ENCODE peak calls at places on chromosomes 12 and 14, in four cellular contexts. U is K562, D is A549, F is GM12878. J is an unnamed sample.

GRCh38 chr12:54658306-54659264 is 10.4 kb upstream of the DCD start:
- DNase-seq in U (peak; percentile 68), D (peak; percentile 63), F (no peak), J (peak; percentile 30)

GRCh38 chr12:115174928-115175327 is 491.0 kb upstream of the TBX3 start:
- DNase-seq in U (no peak), D (no peak), F (no peak), J (no peak)

GRCh38 chr12:69067713-69068112 is 134.7 kb upstream of the CPM start:
- DNase-seq in U (no peak), D (no peak), F (no peak), J (no peak)

GRCh38 chr14:56333361-56334279 is 215.4 kb downstream of the PELI2 start:
- DNase-seq in U (peak; percentile 24), D (peak; percentile 30), F (no peak), J (peak; percentile 13)

GRCh38 chr12:57330989-57331388 is 80.0 kb upstream of the STAC3 start:
- DNase-seq in U (no peak), D (no peak), F (no peak), J (no peak)

GRCh38 chr12:46404225-46404631 is 31.7 kb upstream of the SLC38A2 start:
- DNase-seq in U (no peak), D (no peak), F (no peak), J (no peak)

GRCh38 chr12:82375201-82375600 is 16.9 kb downstream of the METTL25 start:
- DNase-seq in U (no peak), D (no peak), F (no peak), J (no peak)

GRCh38 chr14:96592591-96593388 is 90.6 kb downstream of the PAPOLA start:
- DNase-seq in U (peak; percentile 57), D (peak; percentile 89), F (no peak), J (peak; percentile 10)

GRCh38 chr12:92784795-92785562 is 82.2 kb downstream of the PLEKHG7 start:
- DNase-seq in U (peak; percentile 77), D (peak; percentile 67), F (peak; percentile 70), J (peak; percentile 85)

GRCh38 chr12:92470608-92471021 is 232.2 kb upstream of the PLEKHG7 start:
- DNase-seq in U (no peak), D (no peak), F (peak; percentile 91), J (no peak)

GRCh38 chr12:85468356-85469157 is 188.5 kb downstream of the ALX1 start:
- DNase-seq in U (peak; percentile 14), D (peak; percentile 28), F (peak; percentile 23), J (peak; percentile 25)

GRCh38 chr14:101665478-101666078 is 95.9 kb upstream of the PPP2R5C start:
- DNase-seq in U (no peak), D (peak; percentile 71), F (no peak), J (peak; percentile 32)

GRCh38 chr12:57744194-57744776 is 554 bp upstream of the TSPAN31 start:
- DNase-seq in U (peak; percentile 83), D (peak; percentile 71), F (peak; percentile 55), J (no peak)

GRCh38 chr12:92206596-92206995 is 61.0 kb upstream of the BTG1 start:
- DNase-seq in U (no peak), D (no peak), F (no peak), J (no peak)

GRCh38 chr14:49999216-49999761 is 106.4 kb downstream of the ARF6 start:
- DNase-seq in U (peak; percentile 77), D (peak; percentile 87), F (no peak), J (no peak)

DNA sequence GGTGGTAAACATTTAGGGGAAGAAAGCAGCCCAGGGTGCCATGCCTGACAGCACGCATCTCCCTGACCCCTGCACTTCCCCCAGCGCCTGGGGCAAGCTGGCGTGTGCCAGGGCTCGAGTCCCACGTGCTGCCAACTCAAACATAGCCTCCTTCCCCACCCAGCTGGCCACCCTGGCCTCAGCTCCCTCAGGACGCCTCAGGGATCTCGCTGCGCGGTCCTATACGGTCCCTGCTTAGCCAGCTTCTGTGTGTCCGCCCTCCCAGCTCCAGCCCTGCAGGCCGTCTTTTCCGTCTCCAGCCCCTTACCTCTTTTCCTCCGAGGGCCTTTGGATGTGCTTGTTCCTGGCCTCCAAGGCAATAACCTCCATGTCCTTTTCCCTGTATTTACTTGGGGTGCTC is 71.0 kb downstream of the TESC start:
- DNase-seq in U (no peak), D (no peak), F (no peak), J (no peak)
- TF ChIP-seq POLR2AphosphoS2 in U (no peak), D (no peak), F (no peak), J (no peak)

GRCh38 chr14:19874842-19875241 is at the start of gene OR4K2:
- DNase-seq in U (no peak), D (no peak), F (no peak), J (no peak)
- TF ChIP-seq POLR2AphosphoS2 in U (no peak), D (no peak), F (no peak), J (no peak)

GRCh38 chr14:60349663-60350365 is 100.8 kb downstream of the PPM1A start:
- DNase-seq in U (peak; percentile 61), D (peak; percentile 56), F (no peak), J (peak; percentile 21)
- TF ChIP-seq POLR2AphosphoS2 in U (no peak), D (no peak), F (no peak), J (no peak)

GRCh38 chr14:32090686-32091085 is 13.6 kb downstream of the ARHGAP5 start:
- DNase-seq in U (no peak), D (no peak), F (no peak), J (no peak)

GRCh38 chr14:32085182-32085844 is 8.2 kb downstream of the ARHGAP5 start:
- DNase-seq in U (no peak), D (no peak), F (no peak), J (peak; percentile 36)

GRCh38 chr14:32085845-32086383 is 8.8 kb downstream of the ARHGAP5 start:
- DNase-seq in U (no peak), D (no peak), F (no peak), J (no peak)

GRCh38 chr14:32087907-32088306 is 10.8 kb downstream of the ARHGAP5 start:
- DNase-seq in U (no peak), D (no peak), F (no peak), J (no peak)

GRCh38 chr14:32087173-32087861 is 10.2 kb downstream of the ARHGAP5 start:
- DNase-seq in U (peak; percentile 8), D (peak; percentile 35), F (no peak), J (peak; percentile 73)
- TF ChIP-seq POLR2AphosphoS2 in U (no peak), D (no peak), F (no peak), J (no peak)

J was measured in HepG2.